ENCODE peak calls at places on chromosomes 7 and 10, in five cellular contexts. Y, O, H, R and X are unnamed samples.
A peak's percentile ranks its signal among the peaks of the same experiment; 100 is the strongest.

GRCh38 chr7:25124485-25125136 is 449 bp downstream of the CYCS start:
- DNase-seq in O (peak; percentile 6), R (peak; percentile 65), Y (peak; percentile 51), H (no peak), X (no peak)

GRCh38 chr10:103333934-103334520 is 16.9 kb downstream of the PCGF6 start:
- DNase-seq in R (peak; percentile 55), Y (peak; percentile 8), H (no peak), O (peak; percentile 4), X (no peak)

GRCh38 chr10:6170638-6171037 is 32.1 kb upstream of the PFKFB3 start:
- DNase-seq in Y (no peak), O (no peak), H (no peak), R (no peak), X (no peak)

GRCh38 chr7:90946711-90947501 is 317.3 kb upstream of the FZD1 start:
- DNase-seq in R (no peak), O (no peak), H (no peak), Y (no peak), X (no peak)

GRCh38 chr7:15851201-15851600 is 164.7 kb upstream of the MEOX2 start:
- DNase-seq in Y (no peak), H (no peak), O (no peak), R (peak; percentile 64), X (no peak)

GRCh38 chr7:149753370-149754233 is 19.8 kb downstream of the ZNF467 start:
- DNase-seq in O (peak; percentile 12), H (no peak), R (peak; percentile 63), Y (no peak), X (no peak)

GRCh38 chr10:22659901-22660300 is 54.5 kb downstream of the PIP4K2A start:
- DNase-seq in R (no peak), Y (no peak), H (no peak), O (no peak), X (no peak)

GRCh38 chr7:28207486-28208158 is 27.0 kb upstream of the JAZF1 start:
- DNase-seq in O (peak; percentile 56), H (no peak), R (peak; percentile 24), Y (no peak), X (no peak)

GRCh38 chr7:35869810-35870209 is 69.0 kb downstream of the SEPTIN7 start:
- DNase-seq in H (no peak), R (peak; percentile 24), Y (no peak), O (peak; percentile 32), X (no peak)